ENCODE peak calls at places on chromosomes 16 and 17, in eight cellular contexts. L is BE2C; J is stimulated activated CD4-positive, alpha-beta T cell treated with anti-CD3 and anti-CD28 coated beads, Interleukin-2, amount 100 ng/mL, for 48 hours; T is SHP77; V is bronchial epithelial cell; H is ACHN; R is NCI-H2107; A is choroid plexus epithelial cell. B is an unnamed sample.

GRCh38 chr17:80145076-80146075 is 1.6 kb downstream of the EIF4A3 start:
- DNase-seq in V (no peak), J (no peak), H (no peak), A (no peak), R (no peak), T (no peak), L (no peak), B (peak; percentile 23)

GRCh38 chr16:14020141-14020540 is 51.0 kb upstream of the MRTFB start:
- DNase-seq in T (peak; percentile 59), R (no peak), H (no peak), A (no peak), L (no peak), V (no peak), J (no peak), B (no peak)

GRCh38 chr16:27273330-27273669 is 4.7 kb upstream of the NSMCE1 start:
- DNase-seq in A (no peak), V (no peak), T (no peak), L (no peak), J (no peak), H (no peak), R (no peak), B (no peak)

GRCh38 chr16:674968-675883 is at the start of gene RHBDL1:
- DNase-seq in V (no peak), H (peak; percentile 58), R (no peak), J (no peak), T (no peak), L (peak; percentile 53), A (peak; percentile 64), B (peak; percentile 53)

GRCh38 chr17:12620200-12620720 is 45.4 kb upstream of the MYOCD start:
- DNase-seq in A (peak; percentile 86), R (no peak), H (no peak), L (no peak), T (no peak), V (peak; percentile 39), J (no peak), B (peak; percentile 96)

GRCh38 chr16:67163164-67163902 is 1.2 kb upstream of the HSF4 start:
- DNase-seq in J (peak; percentile 51), H (peak; percentile 61), T (no peak), R (peak; percentile 70), V (no peak), A (peak; percentile 54), L (peak; percentile 78), B (peak; percentile 57)

GRCh38 chr16:19524356-19524865 is 669 bp downstream of the CCP110 start:
- DNase-seq in V (no peak), T (no peak), J (no peak), R (no peak), A (no peak), H (peak; percentile 9), L (no peak), B (peak; percentile 9)

GRCh38 chr17:32551186-32551955 is 64.6 kb downstream of the CDK5R1 start:
- DNase-seq in T (no peak), A (peak; percentile 64), R (no peak), J (no peak), H (peak; percentile 45), L (no peak), V (peak; percentile 96), B (peak; percentile 52)

GRCh38 chr16:88349903-88350900 is 32.6 kb upstream of the ZNF469 start:
- DNase-seq in T (no peak), L (no peak), R (no peak), J (no peak), H (no peak), A (no peak), V (no peak), B (no peak)

GRCh38 chr17:4230142-4230541 is 33.6 kb downstream of the ANKFY1 start:
- DNase-seq in V (peak; percentile 77), L (no peak), T (no peak), J (no peak), H (peak; percentile 94), A (peak; percentile 94), R (no peak), B (peak; percentile 99)

GRCh38 chr16:6643083-6643686 is 689.5 kb upstream of the RBFOX1 start:
- DNase-seq in R (peak; percentile 10), L (peak; percentile 25), V (peak; percentile 54), H (peak; percentile 67), A (peak; percentile 73), T (peak; percentile 49), J (peak; percentile 48), B (peak; percentile 45)

GRCh38 chr17:41496803-41497484 is 7.2 kb upstream of the KRT36 start:
- DNase-seq in A (peak; percentile 92), V (peak; percentile 87), L (peak; percentile 84), T (peak; percentile 36), J (peak; percentile 69), R (peak; percentile 17), H (peak; percentile 97), B (peak; percentile 94)

B was measured in EH.